ENCODE peak calls at places on chromosome 7, in ten cellular contexts. Q, Z, M, Y, B, P, U, T, A and H are unnamed samples.

GRCh38 chr7:42219447-42219846 is 17.6 kb downstream of the GLI3 start:
- DNase-seq in Q (no peak), Z (no peak), M (no peak), Y (no peak), B (no peak), P (no peak), U (no peak), T (no peak), A (no peak), H (no peak)

GRCh38 chr7:54729096-54729495 is 29.9 kb downstream of the SEC61G start:
- DNase-seq in Q (no peak), Z (no peak), M (no peak), Y (no peak), B (no peak), P (no peak), U (no peak), T (no peak), A (no peak), H (no peak)

GRCh38 chr7:112757337-112757736 is 32.9 kb downstream of the TMEM168 start:
- DNase-seq in Q (no peak), Z (no peak), M (no peak), Y (no peak), B (no peak), P (no peak), U (no peak), T (no peak), A (no peak), H (no peak)

GRCh38 chr7:5549096-5549896 is 125.7 kb upstream of the TNRC18 start:
- DNase-seq in Q (no peak), Z (peak; percentile 90), M (no peak), Y (no peak), B (no peak), P (no peak), U (peak; percentile 91), T (no peak), A (no peak), H (no peak)

GRCh38 chr7:76048668-76048988 is 722 bp downstream of the MDH2 start:
- DNase-seq in Q (no peak), Z (peak; percentile 19), M (no peak), Y (peak; percentile 85), B (peak; percentile 49), P (no peak), U (peak; percentile 29), T (no peak), A (peak; percentile 26), H (no peak)

GRCh38 chr7:64993901-64994300 is 3.1 kb upstream of the ZNF117 start:
- DNase-seq in Q (no peak), Z (no peak), M (no peak), Y (no peak), B (no peak), P (no peak), U (no peak), T (no peak), A (no peak), H (no peak)

GRCh38 chr7:141103847-141104429 is 30.1 kb downstream of the TMEM178B start:
- DNase-seq in Q (no peak), Z (no peak), M (no peak), Y (no peak), B (no peak), P (no peak), U (no peak), T (no peak), A (no peak), H (no peak)

GRCh38 chr7:139252451-139252850 is 21.4 kb downstream of the UBN2 start:
- DNase-seq in Q (no peak), Z (no peak), M (no peak), Y (no peak), B (no peak), P (no peak), U (no peak), T (no peak), A (no peak), H (no peak)

GRCh38 chr7:5450549-5451327 is 27.1 kb upstream of the TNRC18 start:
- DNase-seq in Q (no peak), Z (peak; percentile 49), M (peak; percentile 60), Y (no peak), B (peak; percentile 66), P (peak; percentile 24), U (peak; percentile 41), T (no peak), A (no peak), H (no peak)

GRCh38 chr7:23467731-23468720 is 2.3 kb downstream of the IGF2BP3 start:
- DNase-seq in Q (peak; percentile 1), Z (peak; percentile 8), M (no peak), Y (peak; percentile 47), B (peak; percentile 74), P (no peak), U (peak; percentile 62), T (no peak), A (no peak), H (no peak)

GRCh38 chr7:151016942-151017341 is 7.4 kb downstream of the ATG9B start:
- DNase-seq in Q (no peak), Z (no peak), M (no peak), Y (no peak), B (no peak), P (no peak), U (no peak), T (no peak), A (no peak), H (no peak)

GRCh38 chr7:149843566-149843965 is 5.4 kb downstream of the ZNF862 start:
- DNase-seq in Q (no peak), Z (no peak), M (no peak), Y (no peak), B (no peak), P (no peak), U (no peak), T (no peak), A (no peak), H (no peak)

GRCh38 chr7:29884399-29885272 is 78.3 kb downstream of the WIPF3 start:
- DNase-seq in Q (no peak), Z (peak; percentile 41), M (no peak), Y (no peak), B (peak; percentile 57), P (no peak), U (no peak), T (no peak), A (peak; percentile 59), H (peak; percentile 78)

GRCh38 chr7:27921081-27921836 is 181.3 kb downstream of the TAX1BP1 start:
- DNase-seq in Q (no peak), Z (peak; percentile 22), M (peak; percentile 53), Y (peak; percentile 78), B (peak; percentile 55), P (no peak), U (peak; percentile 82), T (no peak), A (peak; percentile 49), H (no peak)

GRCh38 chr7:92747041-92747835 is 89.1 kb downstream of the CDK6 start:
- DNase-seq in Q (no peak), Z (no peak), M (no peak), Y (no peak), B (no peak), P (no peak), U (no peak), T (no peak), A (no peak), H (no peak)

GRCh38 chr7:111138196-111138569 is 47.3 kb downstream of the LRRN3 start:
- DNase-seq in Q (no peak), Z (peak; percentile 37), M (peak; percentile 4), Y (no peak), B (no peak), P (no peak), U (no peak), T (no peak), A (no peak), H (no peak)

GRCh38 chr7:37432240-37432917 is 16.3 kb downstream of the ELMO1 start:
- DNase-seq in Q (no peak), Z (no peak), M (no peak), Y (no peak), B (no peak), P (no peak), U (no peak), T (no peak), A (no peak), H (no peak)

GRCh38 chr7:154698726-154699291 is 304.1 kb downstream of the PAXIP1 start:
- DNase-seq in Q (no peak), Z (no peak), M (no peak), Y (peak; percentile 25), B (no peak), P (no peak), U (peak; percentile 14), T (no peak), A (no peak), H (no peak)

GRCh38 chr7:83957333-83957732 is 237.3 kb downstream of the SEMA3A start:
- DNase-seq in Q (no peak), Z (no peak), M (no peak), Y (no peak), B (no peak), P (no peak), U (peak; percentile 9), T (no peak), A (no peak), H (no peak)

GRCh38 chr7:136412952-136413351 is 435.8 kb upstream of the MTPN start:
- DNase-seq in Q (no peak), Z (no peak), M (no peak), Y (no peak), B (no peak), P (no peak), U (no peak), T (no peak), A (no peak), H (no peak)

GRCh38 chr7:98110249-98111022 is 3.8 kb downstream of the LMTK2 start:
- DNase-seq in Q (no peak), Z (peak; percentile 51), M (no peak), Y (no peak), B (no peak), P (no peak), U (peak; percentile 39), T (no peak), A (no peak), H (no peak)

GRCh38 chr7:157558516-157558874 is 221.7 kb downstream of the DNAJB6 start:
- DNase-seq in Q (no peak), Z (no peak), M (no peak), Y (no peak), B (no peak), P (no peak), U (no peak), T (no peak), A (no peak), H (no peak)

GRCh38 chr7:55060690-55061414 is 42.0 kb downstream of the EGFR start:
- DNase-seq in Q (no peak), Z (no peak), M (no peak), Y (no peak), B (no peak), P (no peak), U (no peak), T (no peak), A (peak; percentile 74), H (no peak)

GRCh38 chr7:145175366-145175765 is 339.5 kb upstream of the TPK1 start:
- DNase-seq in Q (no peak), Z (no peak), M (no peak), Y (no peak), B (no peak), P (no peak), U (no peak), T (no peak), A (no peak), H (no peak)

GRCh38 chr7:18520450-18521235 is 25.1 kb downstream of the HDAC9 start:
- DNase-seq in Q (no peak), Z (no peak), M (peak; percentile 10), Y (no peak), B (no peak), P (no peak), U (no peak), T (no peak), A (no peak), H (no peak)

GRCh38 chr7:43491984-43492383 is 90.9 kb upstream of the STK17A start:
- DNase-seq in Q (no peak), Z (no peak), M (peak; percentile 66), Y (no peak), B (no peak), P (no peak), U (peak; percentile 19), T (no peak), A (no peak), H (no peak)